ENCODE peak calls at places on chromosomes 2 and 18, in nine cellular contexts. P, B, I, D, H, Q, C, T and R are unnamed samples.

GRCh38 chr2:95300391-95300938 is 3.3 kb downstream of the KCNIP3 start:
- DNase-seq in P (no peak), B (no peak), I (peak; percentile 71), D (no peak), H (no peak), Q (peak; percentile 55), C (no peak), T (no peak), R (no peak)

GRCh38 chr2:189115126-189115525 is 64.4 kb downstream of the COL5A2 start:
- DNase-seq in P (no peak), B (no peak), I (no peak), D (no peak), H (no peak), Q (no peak), C (no peak), T (no peak), R (no peak)

GRCh38 chr2:24359129-24359528 is 1.2 kb downstream of the ITSN2 start:
- DNase-seq in P (no peak), B (no peak), I (peak; percentile 37), D (no peak), H (no peak), Q (no peak), C (no peak), T (no peak), R (no peak)

GRCh38 chr2:196617430-196617829 is 22.1 kb upstream of the CCDC150 start:
- DNase-seq in P (no peak), B (no peak), I (no peak), D (no peak), H (no peak), Q (no peak), C (no peak), T (no peak), R (no peak)

GRCh38 chr2:11872247-11872947 is 126.0 kb downstream of the LPIN1 start:
- DNase-seq in P (peak; percentile 4), B (peak; percentile 10), I (no peak), D (no peak), H (no peak), Q (no peak), C (no peak), T (no peak), R (no peak)

GRCh38 chr2:218229239-218229638 is 12.2 kb downstream of the ARPC2 start:
- DNase-seq in P (no peak), B (peak; percentile 62), I (peak; percentile 78), D (no peak), H (no peak), Q (no peak), C (no peak), T (no peak), R (no peak)

GRCh38 chr2:105683145-105683544 is 61.6 kb upstream of the NCK2 start:
- DNase-seq in P (no peak), B (no peak), I (no peak), D (no peak), H (no peak), Q (no peak), C (no peak), T (no peak), R (no peak)

GRCh38 chr2:218404351-218405145 is 4.9 kb downstream of the CTDSP1 start:
- DNase-seq in P (no peak), B (no peak), I (no peak), D (no peak), H (no peak), Q (no peak), C (no peak), T (peak; percentile 1), R (no peak)

GRCh38 chr18:25494888-25495287 is 142.9 kb upstream of the ZNF521 start:
- DNase-seq in P (no peak), B (no peak), I (no peak), D (no peak), H (no peak), Q (no peak), C (no peak), T (no peak), R (no peak)

GRCh38 chr2:217979151-217979811 is 23.5 kb downstream of the TNS1 start:
- DNase-seq in P (no peak), B (peak; percentile 33), I (no peak), D (no peak), H (peak; percentile 37), Q (no peak), C (no peak), T (peak; percentile 60), R (no peak)

GRCh38 chr2:241064008-241064801 is 37.9 kb downstream of the MTERF4 start:
- DNase-seq in P (no peak), B (no peak), I (peak; percentile 56), D (peak; percentile 71), H (no peak), Q (peak; percentile 47), C (no peak), T (no peak), R (peak; percentile 18)

GRCh38 chr2:230767862-230768388 is 55.3 kb downstream of the CAB39 start:
- DNase-seq in P (no peak), B (no peak), I (no peak), D (no peak), H (no peak), Q (no peak), C (no peak), T (no peak), R (no peak)

GRCh38 chr18:49431563-49431962 is 28.9 kb downstream of the DYM start:
- DNase-seq in P (no peak), B (no peak), I (peak; percentile 70), D (no peak), H (no peak), Q (no peak), C (no peak), T (no peak), R (no peak)

GRCh38 chr18:46546111-46546640 is 110.8 kb downstream of the LOXHD1 start:
- DNase-seq in P (no peak), B (no peak), I (no peak), D (no peak), H (no peak), Q (no peak), C (no peak), T (peak; percentile 11), R (no peak)

GRCh38 chr2:69741281-69742169 is at the start of gene ANXA4:
- DNase-seq in P (peak; percentile 90), B (peak; percentile 75), I (peak; percentile 87), D (peak; percentile 93), H (peak; percentile 85), Q (peak; percentile 96), C (peak; percentile 92), T (peak; percentile 60), R (peak; percentile 30)

GRCh38 chr18:49168970-49169619 is 218.3 kb upstream of the SMAD7 start:
- DNase-seq in P (no peak), B (no peak), I (no peak), D (no peak), H (no peak), Q (peak; percentile 35), C (no peak), T (no peak), R (no peak)

DNA sequence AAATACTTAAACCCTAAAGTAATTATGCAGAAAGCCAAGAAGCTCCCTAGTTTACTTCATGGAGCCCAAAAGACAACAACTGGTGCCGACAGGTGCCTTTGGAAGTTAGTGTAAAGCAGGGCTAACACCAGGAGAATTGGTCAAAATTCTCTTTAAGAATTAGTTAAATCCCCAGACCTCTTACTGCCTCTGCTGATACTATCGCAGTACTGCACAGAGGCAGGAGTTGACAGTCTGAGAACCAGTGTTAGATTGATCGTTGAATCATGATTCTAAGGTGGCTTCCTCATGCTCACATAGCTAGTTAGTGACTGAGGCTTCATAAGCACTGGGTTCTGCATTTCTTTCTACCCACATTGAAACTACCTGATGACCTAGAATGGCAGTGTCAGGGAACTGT is 445.0 kb downstream of the XIRP2 start:
- DNase-seq in P (no peak), B (no peak), I (no peak), D (no peak), H (no peak), Q (no peak), C (no peak), T (peak; percentile 38), R (no peak)
- TF ChIP-seq CTCF in P (no peak), B (peak; percentile 42), I (peak; percentile 3), D (no peak), H (no peak), Q (no peak), C (peak; percentile 30), T (peak; percentile 36), R (no peak)

GRCh38 chr18:56459451-56459777 is 179.0 kb downstream of the TXNL1 start:
- DNase-seq in P (no peak), B (no peak), I (no peak), D (no peak), H (no peak), Q (no peak), C (no peak), T (no peak), R (no peak)
- H3K27ac ChIP-seq in P (no peak overlapping the region), B (no peak overlapping the region), I (no peak overlapping the region), D (no peak overlapping the region), H (peak overlapping the region; percentile 60), Q (no peak overlapping the region), C (no peak overlapping the region), T (no peak overlapping the region), R (no peak overlapping the region)

GRCh38 chr2:215828528-215829184 is 184.7 kb downstream of the MREG start:
- DNase-seq in P (no peak), B (peak; percentile 61), I (peak; percentile 67), D (peak; percentile 79), H (peak; percentile 42), Q (peak; percentile 81), C (peak; percentile 75), T (peak; percentile 79), R (peak; percentile 8)

GRCh38 chr2:215826376-215826775 is 187.0 kb downstream of the MREG start:
- DNase-seq in P (no peak), B (no peak), I (peak; percentile 48), D (no peak), H (no peak), Q (no peak), C (no peak), T (no peak), R (no peak)

GRCh38 chr2:215825709-215826108 is 187.6 kb downstream of the MREG start:
- DNase-seq in P (no peak), B (no peak), I (no peak), D (no peak), H (no peak), Q (no peak), C (no peak), T (no peak), R (no peak)

GRCh38 chr2:215829261-215829660 is 184.1 kb downstream of the MREG start:
- DNase-seq in P (no peak), B (no peak), I (no peak), D (no peak), H (no peak), Q (no peak), C (no peak), T (no peak), R (no peak)

GRCh38 chr2:215826838-215827441 is 186.4 kb downstream of the MREG start:
- DNase-seq in P (no peak), B (no peak), I (no peak), D (no peak), H (no peak), Q (no peak), C (no peak), T (no peak), R (no peak)
- H3K4me3 ChIP-seq in P (no peak overlapping the region), B (no peak overlapping the region), I (no peak overlapping the region), D (no peak overlapping the region), H (no peak overlapping the region), Q (no peak overlapping the region), C (no peak overlapping the region), T (no peak overlapping the region), R (no peak overlapping the region)

DNA sequence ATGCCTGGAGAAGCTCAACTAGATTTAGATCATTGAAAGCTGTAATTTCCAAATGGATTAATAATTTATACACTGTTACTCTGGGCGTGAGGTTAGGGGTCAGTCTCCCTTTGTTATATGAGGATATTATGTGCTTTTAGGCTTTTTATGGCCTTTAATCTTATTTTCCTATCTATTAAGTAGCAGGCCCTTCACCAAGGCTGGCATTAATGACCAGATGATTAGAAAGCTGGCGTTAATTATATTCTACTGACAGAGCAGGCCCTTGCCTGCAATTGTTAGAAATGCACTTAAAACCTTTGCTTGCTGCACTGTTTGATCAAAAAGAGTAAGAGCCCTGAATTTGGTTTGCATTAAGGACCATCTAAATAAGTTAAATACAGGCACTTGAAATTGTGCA is 75.3 kb downstream of the EPAS1 start:
- DNase-seq in P (no peak), B (no peak), I (no peak), D (no peak), H (no peak), Q (no peak), C (no peak), T (no peak), R (no peak)
- TF ChIP-seq CTCF in P (no peak), B (no peak), I (no peak), D (no peak), H (no peak), Q (no peak), C (no peak), T (no peak), R (no peak)